ENCODE peak calls at places on chromosomes 6 and 20, in ten cellular contexts. U, B, T, M, A, Y, I, Q, D and G are unnamed samples.

GRCh38 chr6:67683960-67684359 is 951.1 kb upstream of the ADGRB3 start:
- DNase-seq in U (no peak), B (peak), T (no peak), M (peak), A (peak), Y (no peak), I (peak), Q (no peak), D (peak), G (no peak)

GRCh38 chr20:40687384-40688128 is 1.5 kb downstream of the MAFB start:
- DNase-seq in U (no peak), B (peak), T (peak), M (peak), A (peak), Y (no peak), I (no peak), Q (peak), D (peak), G (no peak)

GRCh38 chr6:138035070-138035469 is 72.1 kb downstream of the PERP start:
- DNase-seq in U (no peak), B (no peak), T (no peak), M (no peak), A (no peak), Y (peak), I (no peak), Q (no peak), D (no peak), G (no peak)

GRCh38 chr20:44746367-44747165 is 901 bp downstream of the KCNK15 start:
- DNase-seq in U (no peak), B (no peak), T (no peak), M (no peak), A (no peak), Y (no peak), I (no peak), Q (no peak), D (no peak), G (no peak)

GRCh38 chr6:142071981-142072380 is 60.7 kb upstream of the GJE1 start:
- DNase-seq in U (no peak), B (no peak), T (no peak), M (no peak), A (no peak), Y (no peak), I (no peak), Q (no peak), D (no peak), G (no peak)

GRCh38 chr6:109446541-109446940 is 6.0 kb downstream of the SMPD2 start:
- DNase-seq in U (no peak), B (no peak), T (no peak), M (no peak), A (no peak), Y (no peak), I (no peak), Q (no peak), D (no peak), G (no peak)

GRCh38 chr20:57967364-57967763 is 257.5 kb upstream of the PMEPA1 start:
- DNase-seq in U (no peak), B (no peak), T (no peak), M (no peak), A (no peak), Y (no peak), I (no peak), Q (no peak), D (no peak), G (no peak)

GRCh38 chr6:133761706-133762105 is 127.2 kb upstream of the TCF21 start:
- DNase-seq in U (no peak), B (peak), T (no peak), M (peak), A (peak), Y (no peak), I (peak), Q (no peak), D (no peak), G (no peak)

GRCh38 chr6:90294989-90295853 is 1.4 kb downstream of the BACH2 start:
- DNase-seq in U (peak), B (peak), T (peak), M (peak), A (no peak), Y (no peak), I (peak), Q (peak), D (peak), G (peak)

GRCh38 chr6:85640806-85641205 is 1.9 kb downstream of the SYNCRIP start:
- DNase-seq in U (no peak), B (peak), T (no peak), M (peak), A (no peak), Y (no peak), I (no peak), Q (no peak), D (no peak), G (no peak)

GRCh38 chr20:34532320-34532719 is 16.1 kb downstream of the DYNLRB1 start:
- DNase-seq in U (no peak), B (no peak), T (no peak), M (no peak), A (no peak), Y (no peak), I (no peak), Q (no peak), D (no peak), G (no peak)

GRCh38 chr6:153043719-153044118 is 41.2 kb upstream of the MTRF1L start:
- DNase-seq in U (no peak), B (no peak), T (no peak), M (no peak), A (no peak), Y (peak), I (no peak), Q (peak), D (no peak), G (no peak)

GRCh38 chr6:71204741-71205140 is 83.9 kb upstream of the OGFRL1 start:
- DNase-seq in U (no peak), B (no peak), T (no peak), M (no peak), A (no peak), Y (no peak), I (no peak), Q (no peak), D (no peak), G (no peak)

GRCh38 chr6:8736046-8736877 is 300.9 kb upstream of the SLC35B3 start:
- DNase-seq in U (no peak), B (no peak), T (no peak), M (no peak), A (no peak), Y (no peak), I (no peak), Q (no peak), D (no peak), G (no peak)

GRCh38 chr20:51995551-51995951 is 193.2 kb upstream of the SALL4 start:
- DNase-seq in U (no peak), B (peak), T (no peak), M (peak), A (no peak), Y (no peak), I (no peak), Q (no peak), D (peak), G (no peak)

GRCh38 chr6:63743691-63744090 is 108.1 kb downstream of the PHF3 start:
- DNase-seq in U (no peak), B (no peak), T (no peak), M (no peak), A (no peak), Y (no peak), I (no peak), Q (no peak), D (no peak), G (no peak)

GRCh38 chr6:149938571-149939462 is 3.0 kb upstream of the ULBP2 start:
- DNase-seq in U (no peak), B (no peak), T (peak), M (peak), A (no peak), Y (no peak), I (no peak), Q (peak), D (no peak), G (peak)

GRCh38 chr6:109595998-109596397 is 95.0 kb downstream of the AK9 start:
- DNase-seq in U (no peak), B (peak), T (no peak), M (peak), A (peak), Y (no peak), I (peak), Q (peak), D (peak), G (no peak)

GRCh38 chr6:161549977-161550655 is 276.3 kb upstream of the AGPAT4 start:
- DNase-seq in U (no peak), B (no peak), T (no peak), M (peak), A (no peak), Y (peak), I (no peak), Q (no peak), D (no peak), G (no peak)

GRCh38 chr6:96013531-96013930 is 2.2 kb upstream of the FUT9 start:
- DNase-seq in U (no peak), B (no peak), T (no peak), M (no peak), A (no peak), Y (no peak), I (no peak), Q (no peak), D (no peak), G (no peak)

GRCh38 chr20:855466-856360 is 22.2 kb downstream of the FAM110A start:
- DNase-seq in U (no peak), B (no peak), T (no peak), M (no peak), A (no peak), Y (no peak), I (no peak), Q (no peak), D (no peak), G (no peak)

GRCh38 chr6:89050155-89050554 is 30.4 kb upstream of the PNRC1 start:
- DNase-seq in U (no peak), B (peak), T (no peak), M (peak), A (peak), Y (no peak), I (no peak), Q (no peak), D (peak), G (no peak)

GRCh38 chr6:3196770-3197169 is 30.7 kb downstream of the TUBB2B start:
- DNase-seq in U (no peak), B (no peak), T (no peak), M (no peak), A (no peak), Y (no peak), I (no peak), Q (no peak), D (no peak), G (no peak)

GRCh38 chr6:36616888-36617521 is 22.8 kb downstream of the SRSF3 start:
- DNase-seq in U (no peak), B (peak), T (no peak), M (no peak), A (peak), Y (no peak), I (no peak), Q (peak), D (no peak), G (no peak)

GRCh38 chr20:47204008-47204745 is 152.3 kb downstream of the ZMYND8 start:
- DNase-seq in U (no peak), B (peak), T (no peak), M (peak), A (peak), Y (no peak), I (peak), Q (no peak), D (peak), G (no peak)

GRCh38 chr6:144064402-144064830 is 31.0 kb downstream of the SF3B5 start:
- DNase-seq in U (peak), B (no peak), T (peak), M (no peak), A (no peak), Y (no peak), I (peak), Q (peak), D (no peak), G (no peak)

GRCh38 chr6:403659-404655 is 12.4 kb downstream of the IRF4 start:
- DNase-seq in U (peak), B (no peak), T (peak), M (no peak), A (no peak), Y (no peak), I (no peak), Q (peak), D (no peak), G (no peak)

GRCh38 chr20:44770480-44771171 is 25.0 kb downstream of the KCNK15 start:
- DNase-seq in U (no peak), B (no peak), T (no peak), M (no peak), A (no peak), Y (no peak), I (no peak), Q (no peak), D (no peak), G (no peak)

GRCh38 chr6:15358579-15359327 is 112.9 kb downstream of the JARID2 start:
- DNase-seq in U (no peak), B (no peak), T (no peak), M (peak), A (no peak), Y (peak), I (no peak), Q (no peak), D (peak), G (no peak)

GRCh38 chr20:33753763-33754162 is 22.0 kb downstream of the ZNF341 start:
- DNase-seq in U (no peak), B (peak), T (no peak), M (peak), A (peak), Y (no peak), I (peak), Q (no peak), D (peak), G (no peak)

GRCh38 chr20:47929368-47930115 is 144.3 kb upstream of the SULF2 start:
- DNase-seq in U (no peak), B (peak), T (no peak), M (peak), A (peak), Y (no peak), I (no peak), Q (no peak), D (peak), G (no peak)

GRCh38 chr6:170306324-170307079 is at the start of gene FAM120B:
- DNase-seq in U (peak), B (peak), T (peak), M (peak), A (peak), Y (peak), I (peak), Q (peak), D (peak), G (peak)

GRCh38 chr6:169977434-169978265 is 226.2 kb downstream of the ERMARD start:
- DNase-seq in U (no peak), B (no peak), T (no peak), M (no peak), A (no peak), Y (no peak), I (no peak), Q (no peak), D (no peak), G (no peak)

GRCh38 chr6:465531-466348 is 74.2 kb downstream of the IRF4 start:
- DNase-seq in U (no peak), B (no peak), T (no peak), M (no peak), A (no peak), Y (no peak), I (no peak), Q (no peak), D (no peak), G (no peak)

GRCh38 chr6:117545161-117545595 is 57.1 kb downstream of the GOPC start:
- DNase-seq in U (no peak), B (no peak), T (no peak), M (no peak), A (no peak), Y (no peak), I (no peak), Q (no peak), D (no peak), G (no peak)